ENCODE peak calls at places on chromosomes 1 and 21, in nine cellular contexts. R, D, Q, I, Z, F, J, O and T are unnamed samples.

GRCh38 chr1:111643097-111643496 is 23.5 kb downstream of the RAP1A start:
- DNase-seq in Z (no peak), O (no peak), R (no peak), I (no peak), F (no peak), D (no peak), J (no peak), Q (no peak), T (no peak)

GRCh38 chr1:171865106-171865505 is 23.8 kb downstream of the DNM3 start:
- DNase-seq in R (no peak), O (no peak), F (no peak), I (no peak), Q (no peak), J (no peak), D (no peak), Z (no peak), T (no peak)

GRCh38 chr1:217238945-217239344 is 391.9 kb downstream of the GPATCH2 start:
- DNase-seq in F (no peak), I (no peak), R (no peak), D (no peak), J (no peak), Q (no peak), Z (no peak), O (no peak), T (no peak)

GRCh38 chr1:55203064-55203463 is 12.1 kb downstream of the USP24 start:
- DNase-seq in Z (no peak), Q (no peak), I (no peak), J (no peak), O (no peak), D (no peak), R (no peak), F (no peak), T (no peak)

GRCh38 chr1:241968618-241969017 is 11.1 kb downstream of the BECN2 start:
- DNase-seq in F (no peak), O (no peak), I (no peak), R (no peak), J (no peak), Q (no peak), D (no peak), Z (no peak), T (no peak)

GRCh38 chr1:223007935-223008334 is 135.1 kb downstream of the TLR5 start:
- DNase-seq in I (no peak), D (no peak), Z (no peak), J (no peak), Q (no peak), O (no peak), F (no peak), R (peak; percentile 65), T (no peak)

GRCh38 chr1:162141273-162142023 is 72.0 kb downstream of the NOS1AP start:
- DNase-seq in Q (no peak), I (no peak), F (no peak), O (no peak), R (no peak), D (no peak), Z (no peak), J (no peak), T (peak; percentile 72)

GRCh38 chr1:194300776-194301175 is 1114.4 kb upstream of the B3GALT2 start:
- DNase-seq in R (no peak), Q (no peak), F (no peak), D (no peak), O (no peak), J (no peak), I (no peak), Z (no peak), T (no peak)

GRCh38 chr21:45227735-45228134 is 60.0 kb downstream of the POFUT2 start:
- DNase-seq in O (no peak), D (no peak), Z (no peak), J (no peak), F (no peak), I (no peak), R (peak; percentile 19), Q (no peak), T (no peak)

GRCh38 chr1:217626321-217626720 is 4.6 kb downstream of the GPATCH2 start:
- DNase-seq in J (no peak), I (no peak), D (no peak), Z (no peak), R (no peak), O (no peak), F (no peak), Q (no peak), T (no peak)

GRCh38 chr1:118992426-118992825 is 4.3 kb upstream of the TBX15 start:
- DNase-seq in I (no peak), F (no peak), Z (no peak), O (no peak), Q (no peak), J (no peak), R (no peak), D (no peak), T (no peak)

GRCh38 chr1:194159941-194160340 is 973.5 kb upstream of the B3GALT2 start:
- DNase-seq in D (no peak), R (peak; percentile 17), I (no peak), Z (no peak), Q (peak; percentile 8), F (no peak), O (no peak), J (no peak), T (no peak)

GRCh38 chr21:25421327-25422028 is 185.8 kb downstream of the MRPL39 start:
- DNase-seq in R (peak; percentile 90), F (no peak), O (no peak), J (peak; percentile 61), I (no peak), Z (no peak), D (peak; percentile 30), Q (no peak), T (no peak)

GRCh38 chr1:13605159-13605558 is 21.5 kb downstream of the PDPN start:
- DNase-seq in Q (no peak), O (no peak), F (no peak), R (no peak), J (no peak), D (no peak), I (no peak), Z (no peak), T (no peak)

GRCh38 chr1:75423616-75424015 is 187.3 kb downstream of the SLC44A5 start:
- DNase-seq in O (no peak), R (peak; percentile 42), Q (no peak), Z (no peak), D (no peak), I (no peak), F (no peak), J (no peak), T (no peak)

GRCh38 chr1:172845371-172845770 is 186.5 kb downstream of the FASLG start:
- DNase-seq in O (no peak), R (peak; percentile 8), I (no peak), Z (no peak), J (no peak), Q (no peak), D (no peak), F (no peak), T (no peak)

GRCh38 chr1:27596261-27596660 is 7.7 kb downstream of the AHDC1 start:
- DNase-seq in D (no peak), I (no peak), R (no peak), F (no peak), O (no peak), J (peak; percentile 57), Q (no peak), Z (no peak), T (no peak)

GRCh38 chr1:178931843-178932551 is 61.1 kb upstream of the ANGPTL1 start:
- DNase-seq in R (no peak), F (peak; percentile 93), I (peak; percentile 80), Z (peak; percentile 96), D (no peak), Q (no peak), O (no peak), J (peak; percentile 72), T (peak; percentile 97)

GRCh38 chr1:145893306-145894055 is 7.8 kb upstream of the ANKRD35 start:
- DNase-seq in F (no peak), Q (no peak), I (no peak), R (no peak), J (no peak), O (no peak), Z (no peak), D (no peak), T (no peak)

GRCh38 chr1:145891587-145892485 is 6.2 kb upstream of the ANKRD35 start:
- DNase-seq in O (peak; percentile 99), F (peak; percentile 95), Q (peak; percentile 97), R (peak; percentile 99), Z (peak; percentile 98), I (peak; percentile 87), D (peak; percentile 97), J (peak; percentile 61), T (peak; percentile 98)

GRCh38 chr1:145889722-145890121 is 4.1 kb upstream of the ANKRD35 start:
- DNase-seq in R (no peak), F (no peak), I (no peak), Q (no peak), O (no peak), D (no peak), Z (no peak), J (no peak), T (no peak)

GRCh38 chr1:145892486-145893087 is 6.9 kb upstream of the ANKRD35 start:
- DNase-seq in J (no peak), I (no peak), Z (no peak), D (no peak), R (no peak), O (peak; percentile 51), F (no peak), Q (no peak), T (no peak)

DNA sequence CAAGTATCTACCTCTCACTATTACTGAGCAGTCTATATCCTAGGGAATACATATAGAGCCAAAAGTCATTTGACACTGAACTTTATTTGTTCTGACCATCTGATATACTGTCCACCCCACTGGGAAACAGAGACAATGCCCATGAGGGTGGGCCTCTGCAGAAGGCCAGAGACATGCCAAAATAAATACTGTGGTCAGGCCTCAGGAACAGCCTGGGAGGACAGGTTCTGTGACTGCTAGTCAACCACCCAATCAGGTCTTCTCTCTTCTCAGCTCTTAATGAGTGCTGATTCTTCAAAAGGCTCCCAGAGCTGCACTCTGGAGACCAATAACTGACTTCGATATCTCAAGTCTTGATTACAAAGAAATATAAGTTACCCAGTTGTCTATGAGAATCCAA is 5.5 kb upstream of the ANKRD35 start:
- DNase-seq in D (no peak), Q (no peak), O (peak; percentile 87), I (no peak), Z (no peak), J (no peak), R (no peak), F (no peak), T (no peak)
- TF ChIP-seq POLR2AphosphoS5 in D (no peak), Q (no peak), O (peak; percentile 89), I (no peak), Z (no peak), J (no peak), R (no peak), F (no peak), T (no peak)

GRCh38 chr1:71787699-71788098 is 494.6 kb downstream of the NEGR1 start:
- DNase-seq in Z (no peak), R (no peak), J (no peak), D (no peak), I (no peak), Q (no peak), O (no peak), F (no peak), T (no peak)
- H3K27ac ChIP-seq in Z (no peak overlapping the region), R (no peak overlapping the region), J (no peak overlapping the region), D (no peak overlapping the region), I (no peak overlapping the region), Q (no peak overlapping the region), O (no peak overlapping the region), F (no peak overlapping the region), T (no peak overlapping the region)

GRCh38 chr1:38608202-38608864 is 251.2 kb downstream of the RRAGC start:
- DNase-seq in Q (peak; percentile 8), F (no peak), J (peak; percentile 9), O (no peak), D (no peak), Z (no peak), R (peak; percentile 93), I (no peak), T (peak; percentile 92)
- TF ChIP-seq CTCF in Q (peak; percentile 60), F (peak; percentile 8), J (no peak), O (peak; percentile 33), D (peak; percentile 67), Z (no peak), R (peak; percentile 93), I (peak; percentile 61), T (peak; percentile 44)

GRCh38 chr1:41367102-41367537 is 5.9 kb downstream of the FOXO6 start:
- DNase-seq in R (peak; percentile 40), J (no peak), Z (no peak), F (no peak), D (no peak), Q (no peak), O (no peak), I (no peak), T (no peak)
- TF ChIP-seq POLR2AphosphoS5 in R (no peak), J (no peak), Z (no peak), F (no peak), D (no peak), Q (no peak), O (no peak), I (no peak), T (no peak)